ENCODE peak calls at places on chromosomes 2 and 18, in nine cellular contexts. C is lower lobe of right lung; I is H54; W is stimulated activated CD8-positive, alpha-beta memory T cell treated with anti-CD3 and anti-CD28 coated beads, Interleukin-4, amount 100 ng/mL, for 4 hours; N is GM20000; A is NCI-H1105; Z is memory B cell; L is NCI-H1092 treated with DMSO at 0.1 percent for 48 hours; K is neuronal stem cell. O is an unnamed sample.

GRCh38 chr18:78727877-78728276 is 251.7 kb upstream of the SALL3 start:
- DNase-seq in C (no peak), I (no peak), W (no peak), N (no peak), A (no peak), Z (no peak), L (no peak), K (no peak), O (no peak)

GRCh38 chr2:120522151-120522751 is 176.3 kb downstream of the INHBB start:
- DNase-seq in C (no peak), I (no peak), W (no peak), N (no peak), A (no peak), Z (no peak), L (no peak), K (no peak), O (no peak)

GRCh38 chr2:182522428-182522896 is 95.6 kb upstream of the PDE1A start:
- DNase-seq in C (no peak), I (no peak), W (no peak), N (no peak), A (no peak), Z (no peak), L (peak; percentile 90), K (no peak), O (no peak)

GRCh38 chr18:76490701-76491171 is 4.3 kb downstream of the ZNF516 start:
- DNase-seq in C (peak; percentile 81), I (no peak), W (no peak), N (peak; percentile 65), A (peak; percentile 18), Z (peak; percentile 30), L (no peak), K (no peak), O (peak; percentile 34)

GRCh38 chr18:54112356-54112755 is 112.1 kb downstream of the MBD2 start:
- DNase-seq in C (no peak), I (no peak), W (no peak), N (no peak), A (no peak), Z (no peak), L (no peak), K (no peak), O (no peak)

GRCh38 chr2:240203031-240203841 is 62.8 kb upstream of the OTOS start:
- DNase-seq in C (no peak), I (no peak), W (no peak), N (no peak), A (no peak), Z (no peak), L (no peak), K (peak; percentile 21), O (no peak)

GRCh38 chr2:206354129-206354528 is 79.7 kb downstream of the ZDBF2 start:
- DNase-seq in C (no peak), I (no peak), W (no peak), N (no peak), A (no peak), Z (no peak), L (no peak), K (no peak), O (no peak)

GRCh38 chr2:54724150-54724559 is 693 bp downstream of the EML6 start:
- DNase-seq in C (no peak), I (no peak), W (no peak), N (peak; percentile 45), A (no peak), Z (no peak), L (peak; percentile 34), K (no peak), O (no peak)

GRCh38 chr2:37425408-37425807 is 81.0 kb downstream of the QPCT start:
- DNase-seq in C (no peak), I (no peak), W (no peak), N (no peak), A (no peak), Z (no peak), L (no peak), K (no peak), O (no peak)

GRCh38 chr2:47519604-47520301 is 116.8 kb downstream of the MSH2 start:
- DNase-seq in C (no peak), I (no peak), W (no peak), N (no peak), A (no peak), Z (no peak), L (no peak), K (no peak), O (no peak)

GRCh38 chr2:9693138-9693520 is 62.3 kb upstream of the YWHAQ start:
- DNase-seq in C (no peak), I (peak; percentile 86), W (no peak), N (no peak), A (no peak), Z (no peak), L (no peak), K (no peak), O (no peak)